ENCODE peak calls at places on chromosome 12, in seven cellular contexts. One of them, this sample, is unnamed.

GRCh38 chr12:119652665-119653064 is 15.3 kb upstream of the PRKAB1 start:
- DNase-seq in CD4-positive, CD25-positive, alpha-beta regulatory T cell: no peak
- DNase-seq in aorta: no peak
- DNase-seq in naive thymus-derived CD4-positive, alpha-beta T cell: no peak
- DNase-seq in DND-41: no peak
- DNase-seq in CD8-positive, alpha-beta memory T cell: no peak
- DNase-seq in cardiac muscle cell: no peak
- DNase-seq in this sample: no peak

GRCh38 chr12:64931981-64932380 is 107.5 kb downstream of the TBC1D30 start:
- DNase-seq in CD4-positive, CD25-positive, alpha-beta regulatory T cell: no peak
- DNase-seq in aorta: no peak
- DNase-seq in naive thymus-derived CD4-positive, alpha-beta T cell: no peak
- DNase-seq in DND-41: no peak
- DNase-seq in CD8-positive, alpha-beta memory T cell: no peak
- DNase-seq in cardiac muscle cell: no peak
- DNase-seq in this sample: no peak

GRCh38 chr12:10018390-10018789 is 8.0 kb downstream of the CLEC12B start:
- DNase-seq in CD4-positive, CD25-positive, alpha-beta regulatory T cell: no peak
- DNase-seq in aorta: no peak
- DNase-seq in naive thymus-derived CD4-positive, alpha-beta T cell: no peak
- DNase-seq in DND-41: no peak
- DNase-seq in CD8-positive, alpha-beta memory T cell: no peak
- DNase-seq in cardiac muscle cell: no peak
- DNase-seq in this sample: no peak

GRCh38 chr12:12641650-12642049 is 30.0 kb downstream of the CREBL2 start:
- DNase-seq in CD4-positive, CD25-positive, alpha-beta regulatory T cell: no peak
- DNase-seq in aorta: no peak
- DNase-seq in naive thymus-derived CD4-positive, alpha-beta T cell: no peak
- DNase-seq in DND-41: no peak
- DNase-seq in CD8-positive, alpha-beta memory T cell: no peak
- DNase-seq in cardiac muscle cell: no peak
- DNase-seq in this sample: no peak

GRCh38 chr12:8655421-8655820 is 7.2 kb downstream of the MFAP5 start:
- DNase-seq in CD4-positive, CD25-positive, alpha-beta regulatory T cell: no peak
- DNase-seq in aorta: no peak
- DNase-seq in naive thymus-derived CD4-positive, alpha-beta T cell: no peak
- DNase-seq in DND-41: no peak
- DNase-seq in CD8-positive, alpha-beta memory T cell: no peak
- DNase-seq in cardiac muscle cell: no peak
- DNase-seq in this sample: no peak

GRCh38 chr12:112153181-112153899 is 28.0 kb downstream of the TRAFD1 start:
- DNase-seq in CD4-positive, CD25-positive, alpha-beta regulatory T cell: no peak
- DNase-seq in aorta: peak; percentile 20
- DNase-seq in naive thymus-derived CD4-positive, alpha-beta T cell: no peak
- DNase-seq in DND-41: no peak
- DNase-seq in CD8-positive, alpha-beta memory T cell: no peak
- DNase-seq in cardiac muscle cell: no peak
- DNase-seq in this sample: no peak

GRCh38 chr12:123389560-123390351 is 5.8 kb downstream of the KMT5A start:
- DNase-seq in CD4-positive, CD25-positive, alpha-beta regulatory T cell: peak; percentile 35
- DNase-seq in aorta: peak; percentile 65
- DNase-seq in naive thymus-derived CD4-positive, alpha-beta T cell: peak; percentile 20
- DNase-seq in DND-41: peak; percentile 33
- DNase-seq in CD8-positive, alpha-beta memory T cell: peak; percentile 27
- DNase-seq in cardiac muscle cell: no peak
- DNase-seq in this sample: peak; percentile 26

GRCh38 chr12:26566186-26566585 is 266.8 kb downstream of the ITPR2 start:
- DNase-seq in CD4-positive, CD25-positive, alpha-beta regulatory T cell: no peak
- DNase-seq in aorta: no peak
- DNase-seq in naive thymus-derived CD4-positive, alpha-beta T cell: no peak
- DNase-seq in DND-41: no peak
- DNase-seq in CD8-positive, alpha-beta memory T cell: no peak
- DNase-seq in cardiac muscle cell: no peak
- DNase-seq in this sample: no peak

GRCh38 chr12:11981174-11981733 is 89.5 kb upstream of the BCL2L14 start:
- DNase-seq in CD4-positive, CD25-positive, alpha-beta regulatory T cell: peak; percentile 95
- DNase-seq in aorta: no peak
- DNase-seq in naive thymus-derived CD4-positive, alpha-beta T cell: peak; percentile 75
- DNase-seq in DND-41: peak; percentile 26
- DNase-seq in CD8-positive, alpha-beta memory T cell: peak; percentile 67
- DNase-seq in cardiac muscle cell: peak; percentile 27
- DNase-seq in this sample: peak; percentile 16

GRCh38 chr12:72612171-72612570 is 340.0 kb downstream of the TRHDE start:
- DNase-seq in CD4-positive, CD25-positive, alpha-beta regulatory T cell: no peak
- DNase-seq in aorta: no peak
- DNase-seq in naive thymus-derived CD4-positive, alpha-beta T cell: no peak
- DNase-seq in DND-41: no peak
- DNase-seq in CD8-positive, alpha-beta memory T cell: no peak
- DNase-seq in cardiac muscle cell: no peak
- DNase-seq in this sample: no peak

GRCh38 chr12:113392988-113393579 is 10.6 kb downstream of the SDS start:
- DNase-seq in CD4-positive, CD25-positive, alpha-beta regulatory T cell: no peak
- DNase-seq in aorta: no peak
- DNase-seq in naive thymus-derived CD4-positive, alpha-beta T cell: no peak
- DNase-seq in DND-41: no peak
- DNase-seq in CD8-positive, alpha-beta memory T cell: no peak
- DNase-seq in cardiac muscle cell: peak; percentile 44
- DNase-seq in this sample: no peak

GRCh38 chr12:12934556-12934955 is 17.4 kb downstream of the GPRC5D start:
- DNase-seq in CD4-positive, CD25-positive, alpha-beta regulatory T cell: no peak
- DNase-seq in aorta: no peak
- DNase-seq in naive thymus-derived CD4-positive, alpha-beta T cell: no peak
- DNase-seq in DND-41: no peak
- DNase-seq in CD8-positive, alpha-beta memory T cell: no peak
- DNase-seq in cardiac muscle cell: no peak
- DNase-seq in this sample: no peak

GRCh38 chr12:71392521-71393145 is 47.0 kb upstream of the LGR5 start:
- DNase-seq in CD4-positive, CD25-positive, alpha-beta regulatory T cell: peak; percentile 57
- DNase-seq in aorta: no peak
- DNase-seq in naive thymus-derived CD4-positive, alpha-beta T cell: peak; percentile 6
- DNase-seq in DND-41: no peak
- DNase-seq in CD8-positive, alpha-beta memory T cell: peak; percentile 6
- DNase-seq in cardiac muscle cell: peak; percentile 86
- DNase-seq in this sample: no peak

GRCh38 chr12:52405922-52406385 is at the start of gene KRT82:
- DNase-seq in CD4-positive, CD25-positive, alpha-beta regulatory T cell: no peak
- DNase-seq in aorta: no peak
- DNase-seq in naive thymus-derived CD4-positive, alpha-beta T cell: no peak
- DNase-seq in DND-41: no peak
- DNase-seq in CD8-positive, alpha-beta memory T cell: no peak
- DNase-seq in cardiac muscle cell: no peak
- DNase-seq in this sample: no peak

GRCh38 chr12:946656-947055 is 2.8 kb downstream of the RAD52 start:
- DNase-seq in CD4-positive, CD25-positive, alpha-beta regulatory T cell: no peak
- DNase-seq in aorta: no peak
- DNase-seq in naive thymus-derived CD4-positive, alpha-beta T cell: no peak
- DNase-seq in DND-41: no peak
- DNase-seq in CD8-positive, alpha-beta memory T cell: no peak
- DNase-seq in cardiac muscle cell: peak; percentile 37
- DNase-seq in this sample: no peak

GRCh38 chr12:125330645-125331341 is 265.6 kb downstream of the AACS start:
- DNase-seq in CD4-positive, CD25-positive, alpha-beta regulatory T cell: peak; percentile 3
- DNase-seq in aorta: peak; percentile 65
- DNase-seq in naive thymus-derived CD4-positive, alpha-beta T cell: peak; percentile 10
- DNase-seq in DND-41: peak; percentile 55
- DNase-seq in CD8-positive, alpha-beta memory T cell: peak; percentile 1
- DNase-seq in cardiac muscle cell: peak; percentile 35
- DNase-seq in this sample: peak; percentile 21

GRCh38 chr12:1575799-1576401 is 18.5 kb downstream of the FBXL14 start:
- DNase-seq in CD4-positive, CD25-positive, alpha-beta regulatory T cell: no peak
- DNase-seq in aorta: no peak
- DNase-seq in naive thymus-derived CD4-positive, alpha-beta T cell: no peak
- DNase-seq in DND-41: no peak
- DNase-seq in CD8-positive, alpha-beta memory T cell: no peak
- DNase-seq in cardiac muscle cell: peak; percentile 60
- DNase-seq in this sample: no peak

GRCh38 chr12:133192847-133193246 is 11.6 kb downstream of the ZNF268 start:
- DNase-seq in CD4-positive, CD25-positive, alpha-beta regulatory T cell: no peak
- DNase-seq in aorta: no peak
- DNase-seq in naive thymus-derived CD4-positive, alpha-beta T cell: no peak
- DNase-seq in DND-41: no peak
- DNase-seq in CD8-positive, alpha-beta memory T cell: no peak
- DNase-seq in cardiac muscle cell: no peak
- DNase-seq in this sample: no peak
- H3K9me3 ChIP-seq in CD4-positive, CD25-positive, alpha-beta regulatory T cell: peaks cover 71% of the 10 kb centered on the region
- H3K9me3 ChIP-seq in aorta: peaks cover 40% of the 10 kb centered on the region
- H3K9me3 ChIP-seq in naive thymus-derived CD4-positive, alpha-beta T cell: peaks cover 37% of the 10 kb centered on the region
- H3K9me3 ChIP-seq in DND-41: peaks cover 67% of the 10 kb centered on the region
- H3K9me3 ChIP-seq in CD8-positive, alpha-beta memory T cell: peaks cover 56% of the 10 kb centered on the region
- H3K9me3 ChIP-seq in cardiac muscle cell: peaks cover 6% of the 10 kb centered on the region
- H3K9me3 ChIP-seq in this sample: peaks cover 52% of the 10 kb centered on the region

GRCh38 chr12:56866493-56866892 is 67.7 kb downstream of the SDR9C7 start:
- DNase-seq in CD4-positive, CD25-positive, alpha-beta regulatory T cell: no peak
- DNase-seq in aorta: no peak
- DNase-seq in naive thymus-derived CD4-positive, alpha-beta T cell: no peak
- DNase-seq in DND-41: no peak
- DNase-seq in CD8-positive, alpha-beta memory T cell: no peak
- DNase-seq in cardiac muscle cell: no peak
- DNase-seq in this sample: no peak
- H3K9me3 ChIP-seq in CD4-positive, CD25-positive, alpha-beta regulatory T cell: peaks cover 31% of the 10 kb centered on the region
- H3K9me3 ChIP-seq in aorta: peaks cover 15% of the 10 kb centered on the region
- H3K9me3 ChIP-seq in naive thymus-derived CD4-positive, alpha-beta T cell: peaks cover 12% of the 10 kb centered on the region
- H3K9me3 ChIP-seq in DND-41: peaks cover 53% of the 10 kb centered on the region
- H3K9me3 ChIP-seq in CD8-positive, alpha-beta memory T cell: peaks cover 22% of the 10 kb centered on the region
- H3K9me3 ChIP-seq in cardiac muscle cell: no peaks in the 10 kb centered on the region
- H3K9me3 ChIP-seq in this sample: no peaks in the 10 kb centered on the region

DNA sequence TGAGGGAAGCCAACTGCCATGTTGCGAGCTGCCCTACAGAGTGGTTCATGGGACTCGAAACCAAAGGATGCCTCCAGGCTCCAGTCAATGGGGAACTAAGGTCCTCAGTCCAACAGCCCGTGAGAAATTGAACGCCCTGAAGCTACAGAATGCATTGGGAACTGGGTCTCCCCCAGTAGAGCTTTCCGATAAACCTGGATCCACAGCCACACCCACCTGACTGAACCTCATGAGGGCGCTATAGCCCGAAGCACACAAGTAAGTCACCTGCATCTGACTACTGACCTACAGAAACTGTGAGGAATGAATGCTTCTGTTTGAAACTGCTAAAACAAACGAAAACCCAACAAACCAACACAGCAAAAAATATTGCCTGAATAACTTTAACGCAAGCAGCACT is 1297.7 kb downstream of the AACS start:
- DNase-seq in CD4-positive, CD25-positive, alpha-beta regulatory T cell: no peak
- DNase-seq in aorta: no peak
- DNase-seq in naive thymus-derived CD4-positive, alpha-beta T cell: no peak
- DNase-seq in DND-41: no peak
- DNase-seq in CD8-positive, alpha-beta memory T cell: no peak
- DNase-seq in cardiac muscle cell: no peak
- DNase-seq in this sample: no peak
- H3K9me3 ChIP-seq in CD4-positive, CD25-positive, alpha-beta regulatory T cell: no peaks in the 10 kb centered on the region
- H3K9me3 ChIP-seq in aorta: peaks cover 2% of the 10 kb centered on the region
- H3K9me3 ChIP-seq in naive thymus-derived CD4-positive, alpha-beta T cell: no peaks in the 10 kb centered on the region
- H3K9me3 ChIP-seq in DND-41: no peaks in the 10 kb centered on the region
- H3K9me3 ChIP-seq in CD8-positive, alpha-beta memory T cell: no peaks in the 10 kb centered on the region
- H3K9me3 ChIP-seq in cardiac muscle cell: no peaks in the 10 kb centered on the region
- H3K9me3 ChIP-seq in this sample: no peaks in the 10 kb centered on the region

GRCh38 chr12:46043972-46044520 is 53.7 kb upstream of the SCAF11 start:
- DNase-seq in CD4-positive, CD25-positive, alpha-beta regulatory T cell: no peak
- DNase-seq in aorta: no peak
- DNase-seq in naive thymus-derived CD4-positive, alpha-beta T cell: no peak
- DNase-seq in DND-41: no peak
- DNase-seq in CD8-positive, alpha-beta memory T cell: no peak
- DNase-seq in cardiac muscle cell: peak; percentile 0
- DNase-seq in this sample: no peak
- H3K9me3 ChIP-seq in CD4-positive, CD25-positive, alpha-beta regulatory T cell: peaks cover 11% of the 10 kb centered on the region
- H3K9me3 ChIP-seq in aorta: peaks cover 18% of the 10 kb centered on the region
- H3K9me3 ChIP-seq in naive thymus-derived CD4-positive, alpha-beta T cell: no peaks in the 10 kb centered on the region
- H3K9me3 ChIP-seq in DND-41: peaks cover 14% of the 10 kb centered on the region
- H3K9me3 ChIP-seq in CD8-positive, alpha-beta memory T cell: no peaks in the 10 kb centered on the region
- H3K9me3 ChIP-seq in cardiac muscle cell: no peaks in the 10 kb centered on the region
- H3K9me3 ChIP-seq in this sample: peaks cover 8% of the 10 kb centered on the region

DNA sequence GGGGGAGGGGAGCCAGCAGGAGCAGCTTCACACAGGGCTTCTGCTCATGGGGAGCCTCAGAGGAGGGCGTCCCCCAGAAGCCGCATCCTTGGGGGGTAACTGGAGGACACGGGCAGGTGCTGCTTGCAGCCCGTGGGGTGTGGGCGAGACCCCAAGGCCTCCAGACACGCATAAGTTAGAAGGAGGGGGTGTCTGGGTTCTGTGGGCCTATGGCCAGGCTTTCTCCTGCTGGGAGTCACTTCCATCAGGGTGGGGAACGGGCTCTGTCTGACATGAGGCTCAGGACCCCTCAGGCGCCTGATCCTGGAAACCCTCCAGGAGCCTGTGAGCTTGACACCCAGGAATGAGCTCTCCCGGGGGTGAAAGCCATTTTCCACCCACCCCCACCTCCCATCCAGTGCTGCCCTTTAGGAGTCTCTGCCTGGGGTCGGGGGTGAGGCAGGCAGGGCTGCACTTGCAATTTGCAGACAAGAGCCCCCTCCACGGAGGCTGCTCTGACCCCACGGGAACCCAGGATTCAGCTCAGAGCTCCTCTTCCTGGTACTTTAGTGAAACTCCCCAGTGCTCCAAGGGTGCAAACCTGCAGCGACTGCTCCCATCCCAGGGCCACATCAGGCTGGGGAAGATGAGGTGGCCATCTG is 325.7 kb downstream of the ADGRD1 start:
- DNase-seq in CD4-positive, CD25-positive, alpha-beta regulatory T cell: no peak
- DNase-seq in aorta: peak; percentile 18
- DNase-seq in naive thymus-derived CD4-positive, alpha-beta T cell: no peak
- DNase-seq in DND-41: no peak
- DNase-seq in CD8-positive, alpha-beta memory T cell: no peak
- DNase-seq in cardiac muscle cell: no peak
- DNase-seq in this sample: no peak
- H3K9me3 ChIP-seq in CD4-positive, CD25-positive, alpha-beta regulatory T cell: no peaks in the 10 kb centered on the region
- H3K9me3 ChIP-seq in aorta: no peaks in the 10 kb centered on the region
- H3K9me3 ChIP-seq in naive thymus-derived CD4-positive, alpha-beta T cell: no peaks in the 10 kb centered on the region
- H3K9me3 ChIP-seq in DND-41: no peaks in the 10 kb centered on the region
- H3K9me3 ChIP-seq in CD8-positive, alpha-beta memory T cell: no peaks in the 10 kb centered on the region
- H3K9me3 ChIP-seq in cardiac muscle cell: no peaks in the 10 kb centered on the region
- H3K9me3 ChIP-seq in this sample: no peaks in the 10 kb centered on the region

This sample was measured in T-helper 17 cell.